ENCODE peak calls at places on chromosomes 1 and 21, in four cellular contexts. R is breast epithelium, G is GM20000, M is LHCN-M2. A is an unnamed sample.

GRCh38 chr1:204439976-204440375 is 28.4 kb upstream of the PPP1R15B start:
- DNase-seq in R (no peak), G (no peak), M (no peak), A (peak)

GRCh38 chr1:21573971-21574458 is 64.8 kb downstream of the ALPL start:
- DNase-seq in M (peak), G (no peak), R (peak), A (peak)

GRCh38 chr1:1616838-1617237 is 1.5 kb downstream of the MIB2 start:
- DNase-seq in G (no peak), M (no peak), R (no peak), A (no peak)

GRCh38 chr21:45397381-45397780 is 7.6 kb upstream of the COL18A1 start:
- DNase-seq in R (no peak), G (no peak), M (no peak), A (no peak)

GRCh38 chr1:33097137-33097611 is 16.2 kb downstream of the AZIN2 start:
- DNase-seq in M (peak), G (no peak), R (no peak), A (no peak)

GRCh38 chr1:203323587-203323986 is 18.3 kb downstream of the BTG2 start:
- DNase-seq in M (no peak), G (no peak), R (no peak), A (no peak)

GRCh38 chr1:14748977-14749376 is 150.5 kb downstream of the KAZN start:
- DNase-seq in R (no peak), M (no peak), G (no peak), A (no peak)

GRCh38 chr1:60989745-60990718 is 92.3 kb upstream of the NFIA start:
- DNase-seq in M (peak), G (no peak), R (no peak), A (no peak)

GRCh38 chr1:32992489-32993214 is 28.0 kb upstream of the RNF19B start:
- DNase-seq in M (peak), G (peak), R (peak), A (peak)

GRCh38 chr1:233113713-233114028 is 163.3 kb downstream of the NTPCR start:
- DNase-seq in G (no peak), M (no peak), R (no peak), A (no peak)

GRCh38 chr1:9245230-9245619 is 10.7 kb downstream of the H6PD start:
- DNase-seq in R (no peak), G (no peak), M (no peak), A (no peak)

GRCh38 chr1:38944547-38944946 is 2.9 kb upstream of the RHBDL2 start:
- DNase-seq in M (no peak), G (no peak), R (no peak), A (no peak)

GRCh38 chr1:119318466-119319309 is 49.9 kb upstream of the HAO2 start:
- DNase-seq in R (no peak), G (peak), M (no peak), A (no peak)

GRCh38 chr1:155044812-155045690 is 6.1 kb upstream of the ADAM15 start:
- DNase-seq in G (peak), R (peak), M (peak), A (peak)

GRCh38 chr1:78540056-78540455 is 49.3 kb downstream of the PTGFR start:
- DNase-seq in R (no peak), M (peak), G (no peak), A (no peak)

GRCh38 chr1:85280636-85281035 is 4.2 kb upstream of the BCL10 start:
- DNase-seq in R (no peak), M (no peak), G (no peak), A (no peak)